ENCODE peak calls at places on chromosome 1, in seven cellular contexts. Z is OCI-LY7; K is caudate nucleus; S is CD4-positive, alpha-beta T cell; V is AG04450; U is heart right ventricle; G is DND-41. M is an unnamed sample.

GRCh38 chr1:218763538-218763937 is 410.1 kb upstream of the LYPLAL1 start:
- DNase-seq in Z (no peak), K (no peak), S (no peak), V (no peak), U (no peak), G (no peak), M (no peak)

GRCh38 chr1:229862017-229862774 is 204.8 kb upstream of the GALNT2 start:
- DNase-seq in Z (no peak), K (no peak), S (no peak), V (no peak), U (no peak), G (no peak), M (no peak)

GRCh38 chr1:168379110-168379860 is 98.6 kb downstream of the TBX19 start:
- DNase-seq in Z (no peak), K (no peak), S (no peak), V (no peak), U (no peak), G (no peak), M (no peak)

GRCh38 chr1:42379794-42380616 is 587 bp upstream of the RIMKLA start:
- DNase-seq in Z (no peak), K (no peak), S (no peak), V (no peak), U (no peak), G (peak; percentile 10), M (no peak)

GRCh38 chr1:16226495-16227179 is 10.3 kb downstream of the CPLANE2 start:
- DNase-seq in Z (no peak), K (no peak), S (no peak), V (no peak), U (peak; percentile 82), G (no peak), M (no peak)

GRCh38 chr1:1118893-1119220 is 3.0 kb upstream of the C1orf159 start:
- DNase-seq in Z (no peak), K (no peak), S (no peak), V (no peak), U (no peak), G (no peak), M (no peak)

GRCh38 chr1:46301406-46302090 is 1.9 kb downstream of the LRRC41 start:
- DNase-seq in Z (no peak), K (no peak), S (no peak), V (no peak), U (peak; percentile 60), G (peak; percentile 52), M (peak; percentile 50)

GRCh38 chr1:186828612-186829542 is at the start of gene PLA2G4A:
- DNase-seq in Z (no peak), K (no peak), S (no peak), V (no peak), U (peak; percentile 25), G (no peak), M (peak; percentile 7)

GRCh38 chr1:24281591-24281990 is 37.6 kb upstream of the GRHL3 start:
- DNase-seq in Z (no peak), K (no peak), S (no peak), V (no peak), U (no peak), G (no peak), M (no peak)

GRCh38 chr1:212901290-212901689 is 43.2 kb downstream of the FLVCR1 start:
- DNase-seq in Z (no peak), K (no peak), S (no peak), V (no peak), U (no peak), G (no peak), M (no peak)

GRCh38 chr1:57926025-57926552 is 502.2 kb upstream of the DAB1 start:
- DNase-seq in Z (no peak), K (no peak), S (no peak), V (no peak), U (no peak), G (no peak), M (no peak)

GRCh38 chr1:214106375-214106774 is 118.6 kb downstream of the PROX1 start:
- DNase-seq in Z (no peak), K (no peak), S (no peak), V (no peak), U (no peak), G (no peak), M (no peak)

GRCh38 chr1:154206212-154206611 is at the start of gene CFAP141:
- DNase-seq in Z (no peak), K (no peak), S (no peak), V (no peak), U (no peak), G (no peak), M (no peak)

GRCh38 chr1:150009604-150010387 is 730 bp downstream of the OTUD7B start:
- DNase-seq in Z (peak; percentile 9), K (peak; percentile 55), S (peak; percentile 10), V (peak; percentile 63), U (no peak), G (no peak), M (no peak)

GRCh38 chr1:226872455-226872854 is 2.0 kb downstream of the PSEN2 start:
- DNase-seq in Z (no peak), K (no peak), S (no peak), V (no peak), U (no peak), G (no peak), M (no peak)

GRCh38 chr1:34653110-34653509 is 101.7 kb upstream of the GJB5 start:
- DNase-seq in Z (no peak), K (no peak), S (no peak), V (no peak), U (no peak), G (no peak), M (no peak)

GRCh38 chr1:12452262-12452661 is 165.7 kb downstream of the DHRS3 start:
- DNase-seq in Z (no peak), K (no peak), S (no peak), V (no peak), U (no peak), G (no peak), M (no peak)

GRCh38 chr1:12450831-12451559 is 167.0 kb downstream of the DHRS3 start:
- DNase-seq in Z (no peak), K (no peak), S (no peak), V (no peak), U (no peak), G (no peak), M (no peak)

GRCh38 chr1:12450090-12450764 is 167.8 kb downstream of the DHRS3 start:
- DNase-seq in Z (no peak), K (peak; percentile 24), S (no peak), V (no peak), U (no peak), G (no peak), M (no peak)

GRCh38 chr1:12453400-12454343 is 164.3 kb downstream of the DHRS3 start:
- DNase-seq in Z (no peak), K (no peak), S (peak; percentile 22), V (no peak), U (no peak), G (no peak), M (no peak)

DNA sequence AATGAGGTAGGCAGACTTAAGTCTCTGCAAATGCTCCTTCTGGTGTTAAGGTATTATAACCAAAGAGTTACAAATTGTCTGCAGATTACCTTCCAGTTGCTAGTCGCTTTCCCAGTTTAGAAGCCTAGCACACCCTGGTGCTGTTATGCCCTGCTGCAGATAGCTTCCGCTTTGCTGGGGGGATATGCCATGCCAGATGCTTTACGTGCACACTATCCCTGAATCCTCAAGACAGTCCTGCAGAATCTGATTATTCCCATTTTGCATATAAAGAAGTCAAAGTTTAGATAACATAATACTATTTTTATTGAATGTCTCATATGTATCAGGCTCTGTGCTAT is 166.5 kb downstream of the DHRS3 start:
- DNase-seq in Z (no peak), K (no peak), S (no peak), V (no peak), U (no peak), G (no peak), M (no peak)
- H3K27ac ChIP-seq in Z (no peak overlapping the region), K (peak overlapping the region; percentile 29), S (no peak overlapping the region), V (no peak overlapping the region), U (peak overlapping the region; percentile 33), G (peak overlapping the region; percentile 88), M (no peak overlapping the region)

DNA sequence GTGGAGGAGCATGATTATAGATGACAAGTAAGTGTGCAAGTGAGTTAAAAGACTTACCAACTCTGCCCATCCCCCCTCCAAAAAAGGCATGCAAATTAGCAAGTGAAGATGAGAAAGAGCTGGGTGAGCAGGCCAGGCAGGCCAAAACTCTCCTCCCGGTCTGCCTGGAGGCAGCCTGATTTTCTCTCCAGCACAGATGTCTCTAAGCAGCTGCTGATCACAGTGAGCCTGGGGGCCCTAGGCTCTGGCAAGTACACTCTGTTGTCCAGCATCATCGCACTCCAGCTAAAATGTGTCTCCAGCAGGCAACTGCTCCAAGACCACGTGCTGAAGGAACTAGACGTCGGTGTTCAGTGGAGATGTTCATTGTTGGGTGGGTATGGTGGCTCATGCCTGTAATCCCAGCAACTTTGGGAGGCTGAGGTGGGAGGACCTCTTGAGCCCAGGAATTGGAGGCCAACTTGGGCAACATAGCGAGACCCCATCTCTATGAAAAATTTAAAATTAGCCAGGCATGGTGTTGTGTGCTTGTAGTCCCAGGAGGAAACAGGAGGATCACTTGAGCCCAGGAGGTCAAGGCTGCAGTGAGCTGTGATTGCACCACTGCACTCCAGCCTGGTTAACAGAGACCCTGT is 56.7 kb upstream of the PUM1 start:
- DNase-seq in Z (peak; percentile 30), K (no peak), S (no peak), V (no peak), U (no peak), G (no peak), M (no peak)
- H3K27ac ChIP-seq in Z (no peak overlapping the region), K (no peak overlapping the region), S (no peak overlapping the region), V (no peak overlapping the region), U (no peak overlapping the region), G (no peak overlapping the region), M (no peak overlapping the region)

DNA sequence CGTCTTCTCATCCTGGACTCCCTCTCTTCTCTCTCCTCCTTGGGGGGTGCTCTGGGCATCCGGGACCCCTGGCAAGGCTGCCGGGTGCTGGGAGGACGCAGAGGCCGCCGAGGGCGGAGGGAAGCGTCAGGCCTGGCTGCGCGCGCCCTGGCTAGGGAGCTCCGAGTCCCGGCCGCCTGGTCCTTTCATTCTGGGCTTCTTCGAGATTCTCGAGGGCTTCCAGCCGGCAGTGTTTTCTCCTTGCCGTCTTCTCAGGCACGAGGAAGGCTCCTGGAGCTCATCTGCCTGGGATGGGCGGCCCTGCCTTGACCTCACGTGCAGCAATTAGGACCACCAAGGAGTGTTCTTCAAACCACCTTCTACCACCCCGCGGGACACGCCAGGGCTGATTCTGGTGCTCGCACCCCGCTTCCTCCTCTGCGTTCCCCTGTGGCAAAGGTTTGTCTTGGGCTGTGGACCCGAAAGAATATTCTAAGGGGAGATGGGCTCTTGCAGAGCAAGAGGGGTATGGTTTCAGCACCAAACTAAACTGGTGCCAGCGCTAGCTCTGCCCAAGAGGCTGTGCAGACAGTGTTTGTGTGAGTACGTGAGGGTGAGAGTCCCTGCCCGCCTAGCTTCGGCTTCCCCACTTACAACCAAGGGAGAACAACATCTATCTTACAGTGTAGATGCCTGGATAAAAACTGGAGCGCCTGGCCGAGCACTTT is 36.5 kb downstream of the PIK3CD start:
- DNase-seq in Z (no peak), K (no peak), S (no peak), V (no peak), U (no peak), G (no peak), M (no peak)
- H3K27ac ChIP-seq in Z (no peak overlapping the region), K (no peak overlapping the region), S (peak overlapping the region; percentile 79), V (peak overlapping the region; percentile 81), U (peak overlapping the region; percentile 1), G (no peak overlapping the region), M (no peak overlapping the region)

DNA sequence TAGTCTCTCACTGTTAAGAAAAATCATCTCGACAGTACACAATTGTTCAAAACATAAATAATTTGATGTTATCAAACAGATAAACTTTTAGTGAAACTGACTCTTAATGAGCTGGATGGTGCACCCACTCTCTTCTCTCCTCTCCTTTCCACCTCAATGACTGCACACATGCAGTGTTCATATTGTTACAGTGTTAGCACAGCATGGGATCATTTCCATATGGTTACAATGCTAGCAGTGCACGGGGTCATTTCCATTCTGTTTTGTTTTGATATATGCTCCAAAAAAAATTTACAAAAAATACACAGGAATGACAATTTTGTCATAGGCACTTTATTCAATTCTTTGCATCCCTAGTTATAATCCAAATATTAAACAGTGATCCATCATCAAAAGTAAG is 26.4 kb upstream of the RNF187 start:
- DNase-seq in Z (no peak), K (no peak), S (no peak), V (no peak), U (no peak), G (no peak), M (no peak)
- H3K27ac ChIP-seq in Z (peak overlapping the region; percentile 45), K (no peak overlapping the region), S (no peak overlapping the region), V (no peak overlapping the region), U (no peak overlapping the region), G (no peak overlapping the region), M (no peak overlapping the region)